ENCODE peak calls at places on chromosomes 13 and 19, in six cellular contexts. One of them, this sample, is unnamed.

GRCh38 chr13:110723598-110723997 is 10.1 kb downstream of the ING1 start:
- DNase-seq in Peyer's patch: no peak
- DNase-seq in heart left ventricle: no peak
- DNase-seq in MM.1S: no peak
- DNase-seq in tibial artery: no peak
- DNase-seq in uterus: no peak
- DNase-seq in this sample: no peak

GRCh38 chr13:84137292-84137691 is 255.0 kb upstream of the SLITRK1 start:
- DNase-seq in Peyer's patch: peak; percentile 19
- DNase-seq in heart left ventricle: no peak
- DNase-seq in MM.1S: peak; percentile 96
- DNase-seq in tibial artery: no peak
- DNase-seq in uterus: no peak
- DNase-seq in this sample: no peak

GRCh38 chr19:10660346-10660745 is 6.2 kb downstream of the ILF3 start:
- DNase-seq in Peyer's patch: no peak
- DNase-seq in heart left ventricle: no peak
- DNase-seq in MM.1S: no peak
- DNase-seq in tibial artery: no peak
- DNase-seq in uterus: no peak
- DNase-seq in this sample: no peak

GRCh38 chr13:40060318-40061007 is 405.0 kb downstream of the COG6 start:
- DNase-seq in Peyer's patch: no peak
- DNase-seq in heart left ventricle: peak; percentile 51
- DNase-seq in MM.1S: no peak
- DNase-seq in tibial artery: no peak
- DNase-seq in uterus: peak; percentile 89
- DNase-seq in this sample: no peak

GRCh38 chr13:65562305-65562704 is 1667.8 kb downstream of the PCDH9 start:
- DNase-seq in Peyer's patch: no peak
- DNase-seq in heart left ventricle: no peak
- DNase-seq in MM.1S: no peak
- DNase-seq in tibial artery: no peak
- DNase-seq in uterus: no peak
- DNase-seq in this sample: no peak

GRCh38 chr13:41696163-41697003 is 239.0 kb downstream of the RGCC start:
- DNase-seq in Peyer's patch: no peak
- DNase-seq in heart left ventricle: no peak
- DNase-seq in MM.1S: no peak
- DNase-seq in tibial artery: no peak
- DNase-seq in uterus: no peak
- DNase-seq in this sample: peak; percentile 90

GRCh38 chr13:59545007-59545406 is 618.7 kb downstream of the DIAPH3 start:
- DNase-seq in Peyer's patch: no peak
- DNase-seq in heart left ventricle: no peak
- DNase-seq in MM.1S: no peak
- DNase-seq in tibial artery: no peak
- DNase-seq in uterus: no peak
- DNase-seq in this sample: no peak

GRCh38 chr19:48490980-48491792 is 20.4 kb downstream of the LMTK3 start:
- DNase-seq in Peyer's patch: peak; percentile 56
- DNase-seq in heart left ventricle: no peak
- DNase-seq in MM.1S: peak; percentile 62
- DNase-seq in tibial artery: no peak
- DNase-seq in uterus: no peak
- DNase-seq in this sample: no peak

GRCh38 chr19:50717026-50717723 is 2.4 kb downstream of the SHANK1 start:
- DNase-seq in Peyer's patch: no peak
- DNase-seq in heart left ventricle: no peak
- DNase-seq in MM.1S: no peak
- DNase-seq in tibial artery: no peak
- DNase-seq in uterus: no peak
- DNase-seq in this sample: no peak

GRCh38 chr19:8905342-8905741 is 73.2 kb downstream of the MBD3L1 start:
- DNase-seq in Peyer's patch: no peak
- DNase-seq in heart left ventricle: no peak
- DNase-seq in MM.1S: no peak
- DNase-seq in tibial artery: no peak
- DNase-seq in uterus: no peak
- DNase-seq in this sample: no peak

GRCh38 chr13:25741796-25742195 is 310.0 kb downstream of the SHISA2 start:
- DNase-seq in Peyer's patch: no peak
- DNase-seq in heart left ventricle: no peak
- DNase-seq in MM.1S: no peak
- DNase-seq in tibial artery: no peak
- DNase-seq in uterus: no peak
- DNase-seq in this sample: no peak

GRCh38 chr19:39502640-39503417 is 4.1 kb downstream of the DLL3 start:
- DNase-seq in Peyer's patch: peak; percentile 40
- DNase-seq in heart left ventricle: peak; percentile 53
- DNase-seq in MM.1S: peak; percentile 90
- DNase-seq in tibial artery: no peak
- DNase-seq in uterus: no peak
- DNase-seq in this sample: no peak

GRCh38 chr19:20472854-20473253 is 92.7 kb downstream of the ZNF737 start:
- DNase-seq in Peyer's patch: no peak
- DNase-seq in heart left ventricle: no peak
- DNase-seq in MM.1S: no peak
- DNase-seq in tibial artery: no peak
- DNase-seq in uterus: no peak
- DNase-seq in this sample: no peak

GRCh38 chr13:36834299-36834698 is 15.3 kb downstream of the RFXAP start:
- DNase-seq in Peyer's patch: no peak
- DNase-seq in heart left ventricle: no peak
- DNase-seq in MM.1S: no peak
- DNase-seq in tibial artery: no peak
- DNase-seq in uterus: no peak
- DNase-seq in this sample: no peak

GRCh38 chr13:104137416-104137815 is 1071.2 kb upstream of the SLC10A2 start:
- DNase-seq in Peyer's patch: no peak
- DNase-seq in heart left ventricle: no peak
- DNase-seq in MM.1S: no peak
- DNase-seq in tibial artery: no peak
- DNase-seq in uterus: no peak
- DNase-seq in this sample: no peak

GRCh38 chr19:23596872-23597271 is 90.1 kb downstream of the ZNF675 start:
- DNase-seq in Peyer's patch: no peak
- DNase-seq in heart left ventricle: no peak
- DNase-seq in MM.1S: no peak
- DNase-seq in tibial artery: no peak
- DNase-seq in uterus: no peak
- DNase-seq in this sample: no peak

GRCh38 chr13:99265823-99266426 is 7.7 kb upstream of the GPR18 start:
- DNase-seq in Peyer's patch: no peak
- DNase-seq in heart left ventricle: no peak
- DNase-seq in MM.1S: peak; percentile 59
- DNase-seq in tibial artery: no peak
- DNase-seq in uterus: no peak
- DNase-seq in this sample: no peak

GRCh38 chr13:49248433-49249002 is 793 bp downstream of the CDADC1 start:
- DNase-seq in Peyer's patch: no peak
- DNase-seq in heart left ventricle: peak; percentile 25
- DNase-seq in MM.1S: peak; percentile 9
- DNase-seq in tibial artery: no peak
- DNase-seq in uterus: peak; percentile 23
- DNase-seq in this sample: no peak

DNA sequence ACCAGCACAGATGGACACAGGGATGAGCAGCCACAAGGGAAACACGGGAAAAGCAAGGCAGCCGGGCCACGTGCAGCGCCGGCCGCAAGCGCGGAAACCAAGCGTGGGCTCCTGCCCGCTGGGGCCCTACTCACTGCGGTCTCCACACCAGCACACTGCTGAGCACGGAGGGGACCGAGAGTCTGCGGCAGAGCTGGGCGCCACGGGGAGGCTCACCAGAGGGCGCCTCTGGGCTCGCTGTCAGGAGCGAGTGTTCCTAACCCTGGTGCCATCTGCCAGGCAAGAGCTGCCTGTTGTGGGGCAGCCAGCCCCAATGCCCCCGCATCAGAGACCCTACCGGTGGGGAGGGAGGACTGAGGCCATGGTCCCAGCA is 26.5 kb downstream of the MPND start:
- DNase-seq in Peyer's patch: peak; percentile 79
- DNase-seq in heart left ventricle: peak; percentile 65
- DNase-seq in MM.1S: peak; percentile 83
- DNase-seq in tibial artery: peak; percentile 68
- DNase-seq in uterus: no peak
- DNase-seq in this sample: no peak
- TF ChIP-seq CTCF in Peyer's patch: no peak
- TF ChIP-seq CTCF in heart left ventricle: peak; percentile 16
- TF ChIP-seq CTCF in MM.1S: peak; percentile 78
- TF ChIP-seq CTCF in tibial artery: no peak
- TF ChIP-seq CTCF in uterus: peak; percentile 56
- TF ChIP-seq CTCF in this sample: peak; percentile 69

DNA sequence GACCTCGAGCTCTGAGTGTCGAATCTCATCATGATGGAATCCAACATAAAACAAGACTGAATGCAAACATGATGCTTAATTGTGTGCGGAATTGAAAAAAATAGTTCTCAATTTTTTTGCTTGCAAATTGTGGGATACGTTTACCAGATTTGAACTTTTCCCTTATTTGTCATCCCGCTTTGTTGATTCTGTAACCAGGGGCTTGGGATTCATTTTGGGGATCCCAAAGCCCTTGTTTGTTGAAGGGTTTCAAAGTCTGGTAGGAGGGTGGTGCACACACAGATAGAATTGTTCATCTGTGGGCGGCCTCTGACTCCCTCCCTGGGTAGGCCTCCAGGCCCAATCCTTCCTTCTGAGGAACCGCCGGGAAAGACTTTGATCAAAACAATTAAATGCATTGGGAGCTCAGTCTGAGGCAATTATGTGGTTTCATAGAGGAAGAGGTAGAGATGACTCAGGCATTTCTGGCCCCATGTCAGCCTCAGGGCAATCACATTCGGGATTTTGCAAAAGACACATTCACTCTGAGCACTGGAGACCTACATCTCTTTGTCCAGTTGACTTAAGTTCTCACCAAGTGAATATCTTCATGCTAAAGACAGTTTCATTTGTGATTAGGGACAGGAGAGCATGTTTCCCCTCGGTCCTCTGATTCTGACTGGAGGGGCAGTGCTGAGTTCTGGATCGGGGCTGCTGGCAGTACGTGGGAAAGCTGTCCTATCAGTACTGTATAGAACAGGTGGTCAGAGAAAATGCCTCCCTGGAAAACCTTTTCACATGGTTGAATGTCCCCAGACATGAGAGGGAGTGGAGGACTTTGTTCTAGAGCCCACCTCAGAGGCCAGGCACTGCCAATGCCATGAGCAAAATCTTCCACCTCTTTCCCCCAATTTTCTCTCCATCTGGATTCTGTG is 27.8 kb upstream of the IGFL4 start:
- DNase-seq in Peyer's patch: no peak
- DNase-seq in heart left ventricle: no peak
- DNase-seq in MM.1S: no peak
- DNase-seq in tibial artery: no peak
- DNase-seq in uterus: no peak
- DNase-seq in this sample: peak; percentile 45
- H3K4me3 ChIP-seq in Peyer's patch: no peak overlapping the region
- H3K4me3 ChIP-seq in heart left ventricle: no peak overlapping the region
- H3K4me3 ChIP-seq in MM.1S: no peak overlapping the region
- H3K4me3 ChIP-seq in tibial artery: no peak overlapping the region
- H3K4me3 ChIP-seq in uterus: no peak overlapping the region
- H3K4me3 ChIP-seq in this sample: no peak overlapping the region

GRCh38 chr13:30932481-30933333 is at the start of gene TEX26:
- DNase-seq in Peyer's patch: no peak
- DNase-seq in heart left ventricle: peak; percentile 53
- DNase-seq in MM.1S: no peak
- DNase-seq in tibial artery: no peak
- DNase-seq in uterus: no peak
- DNase-seq in this sample: no peak

GRCh38 chr13:30934381-30934780 is 1.9 kb downstream of the TEX26 start:
- DNase-seq in Peyer's patch: no peak
- DNase-seq in heart left ventricle: no peak
- DNase-seq in MM.1S: no peak
- DNase-seq in tibial artery: no peak
- DNase-seq in uterus: no peak
- DNase-seq in this sample: no peak

GRCh38 chr13:30934803-30935202 is 2.3 kb downstream of the TEX26 start:
- DNase-seq in Peyer's patch: no peak
- DNase-seq in heart left ventricle: no peak
- DNase-seq in MM.1S: no peak
- DNase-seq in tibial artery: no peak
- DNase-seq in uterus: no peak
- DNase-seq in this sample: no peak

GRCh38 chr13:30936920-30937319 is 4.5 kb downstream of the TEX26 start:
- DNase-seq in Peyer's patch: no peak
- DNase-seq in heart left ventricle: no peak
- DNase-seq in MM.1S: no peak
- DNase-seq in tibial artery: no peak
- DNase-seq in uterus: no peak
- DNase-seq in this sample: no peak

DNA sequence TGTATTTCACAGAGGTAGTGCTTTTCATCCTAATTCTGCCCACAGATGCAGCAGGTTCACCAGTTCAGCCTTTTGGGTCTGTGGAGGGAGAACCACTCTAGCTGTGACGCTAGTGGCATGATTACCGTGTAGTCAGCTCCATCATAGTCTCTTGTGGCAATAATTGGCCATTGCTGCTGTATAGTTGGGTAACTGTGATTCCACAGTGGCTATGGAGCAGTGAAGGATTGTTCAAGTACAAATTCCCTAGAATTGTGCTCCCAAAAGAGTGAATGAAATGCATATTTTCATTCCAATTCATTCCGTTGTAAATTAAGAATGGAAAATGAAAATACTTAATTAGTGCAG is 852 bp downstream of the TEX26 start:
- DNase-seq in Peyer's patch: no peak
- DNase-seq in heart left ventricle: no peak
- DNase-seq in MM.1S: no peak
- DNase-seq in tibial artery: no peak
- DNase-seq in uterus: no peak
- DNase-seq in this sample: no peak
- H3K27me3 ChIP-seq in Peyer's patch: no peaks in the 10 kb centered on the region
- H3K27me3 ChIP-seq in heart left ventricle: no peaks in the 10 kb centered on the region
- H3K27me3 ChIP-seq in MM.1S: no peaks in the 10 kb centered on the region
- H3K27me3 ChIP-seq in tibial artery: peaks cover 5% of the 10 kb centered on the region
- H3K27me3 ChIP-seq in uterus: no peaks in the 10 kb centered on the region
- H3K27me3 ChIP-seq in this sample: peaks cover 14% of the 10 kb centered on the region

GRCh38 chr13:29922896-29923295 is 72.5 kb upstream of the UBL3 start:
- DNase-seq in Peyer's patch: no peak
- DNase-seq in heart left ventricle: no peak
- DNase-seq in MM.1S: no peak
- DNase-seq in tibial artery: no peak
- DNase-seq in uterus: no peak
- DNase-seq in this sample: no peak
- TF ChIP-seq CTCF in Peyer's patch: no peak
- TF ChIP-seq CTCF in heart left ventricle: no peak
- TF ChIP-seq CTCF in MM.1S: no peak
- TF ChIP-seq CTCF in tibial artery: no peak
- TF ChIP-seq CTCF in uterus: no peak
- TF ChIP-seq CTCF in this sample: no peak

GRCh38 chr19:58406818-58407657 is 1.4 kb upstream of the ZNF584 start:
- DNase-seq in Peyer's patch: no peak
- DNase-seq in heart left ventricle: no peak
- DNase-seq in MM.1S: no peak
- DNase-seq in tibial artery: no peak
- DNase-seq in uterus: no peak
- DNase-seq in this sample: no peak
- H3K4me3 ChIP-seq in Peyer's patch: no peak overlapping the region
- H3K4me3 ChIP-seq in heart left ventricle: peak overlapping the region; percentile 70
- H3K4me3 ChIP-seq in MM.1S: no peak overlapping the region
- H3K4me3 ChIP-seq in tibial artery: peak overlapping the region; percentile 99
- H3K4me3 ChIP-seq in uterus: peak overlapping the region; percentile 80
- H3K4me3 ChIP-seq in this sample: peak overlapping the region; percentile 86

This sample was measured in kidney epithelial cell.